ENCODE peak calls at places on chromosomes 13 and 19, in four cellular contexts. J, M, B and C are unnamed samples.

GRCh38 chr19:54248016-54248601 is 5.5 kb upstream of the LILRA6 start:
- DNase-seq in J (no peak), M (no peak), B (no peak), C (no peak)

GRCh38 chr13:49436890-49437289 is 7.0 kb downstream of the CAB39L start:
- DNase-seq in J (no peak), M (no peak), B (peak; percentile 38), C (no peak)

GRCh38 chr13:21670883-21671792 is at the start of gene FGF9:
- DNase-seq in J (peak; percentile 76), M (peak; percentile 83), B (peak; percentile 65), C (peak; percentile 89)

GRCh38 chr19:38733493-38734175 is 10.6 kb downstream of the CAPN12 start:
- DNase-seq in J (no peak), M (no peak), B (no peak), C (no peak)

GRCh38 chr13:80716610-80717081 is 375.7 kb upstream of the SPRY2 start:
- DNase-seq in J (no peak), M (no peak), B (no peak), C (no peak)

GRCh38 chr13:102721800-102722231 is 27.0 kb upstream of the METTL21C start:
- DNase-seq in J (no peak), M (no peak), B (no peak), C (no peak)

GRCh38 chr19:7751157-7751783 is 3.9 kb upstream of the CD209 start:
- DNase-seq in J (peak; percentile 47), M (no peak), B (peak; percentile 17), C (peak; percentile 13)

GRCh38 chr13:73835138-73835721 is 299.0 kb downstream of the KLF12 start:
- DNase-seq in J (no peak), M (no peak), B (peak; percentile 67), C (no peak)

GRCh38 chr13:95298971-95299627 is 2.2 kb downstream of the ABCC4 start:
- DNase-seq in J (no peak), M (no peak), B (peak; percentile 86), C (no peak)

GRCh38 chr19:57288373-57288772 is 8.1 kb downstream of the ZNF460 start:
- DNase-seq in J (no peak), M (no peak), B (no peak), C (no peak)

GRCh38 chr13:39451301-39451700 is 151.7 kb downstream of the LHFPL6 start:
- DNase-seq in J (no peak), M (no peak), B (no peak), C (no peak)

GRCh38 chr19:41426952-41427646 is at the start of gene B3GNT8:
- DNase-seq in J (no peak), M (peak; percentile 89), B (no peak), C (peak; percentile 47)

GRCh38 chr13:39451860-39452301 is 151.1 kb downstream of the LHFPL6 start:
- DNase-seq in J (no peak), M (no peak), B (no peak), C (no peak)

GRCh38 chr19:39335168-39335567 is 675 bp downstream of the GMFG start:
- DNase-seq in J (no peak), M (no peak), B (no peak), C (no peak)

GRCh38 chr19:40974633-40975037 is 16.4 kb upstream of the CYP2B6 start:
- DNase-seq in J (peak; percentile 46), M (peak; percentile 84), B (peak; percentile 74), C (peak; percentile 78)

GRCh38 chr19:37127999-37128820 is 44.3 kb downstream of the ZNF585A start:
- DNase-seq in J (no peak), M (no peak), B (no peak), C (no peak)

GRCh38 chr13:36820222-36820621 is 1.2 kb downstream of the RFXAP start:
- DNase-seq in J (no peak), M (no peak), B (no peak), C (no peak)

GRCh38 chr13:45300190-45300985 is 40.6 kb downstream of the TPT1 start:
- DNase-seq in J (no peak), M (no peak), B (no peak), C (no peak)

GRCh38 chr13:37919329-37919880 is 49.8 kb upstream of the TRPC4 start:
- DNase-seq in J (no peak), M (no peak), B (no peak), C (no peak)
- TF ChIP-seq CTCF in J (no peak), M (no peak), B (no peak), C (no peak)

DNA sequence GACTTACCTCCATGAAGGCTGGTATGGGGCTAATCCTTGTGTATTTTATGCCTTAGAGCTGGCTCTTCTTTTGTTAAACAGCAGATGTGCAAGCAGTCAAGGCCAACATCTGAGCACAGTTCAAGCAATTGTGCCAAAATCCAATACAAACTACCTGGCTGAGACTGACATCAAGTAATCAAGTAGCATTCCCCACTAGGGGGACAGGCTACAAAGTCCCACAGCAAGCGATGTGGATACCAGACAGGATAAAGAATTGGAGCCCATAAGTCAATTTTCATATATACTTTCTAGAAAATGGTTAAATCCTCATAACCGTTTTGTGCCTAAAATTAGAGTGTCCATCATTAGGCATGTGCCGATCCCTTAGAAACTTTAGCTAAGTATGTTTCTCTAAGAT is 675.8 kb downstream of the DIAPH3 start:
- DNase-seq in J (no peak), M (no peak), B (no peak), C (no peak)
- TF ChIP-seq CTCF in J (no peak), M (no peak), B (peak; percentile 21), C (no peak)

GRCh38 chr13:88183440-88183839 is 512.3 kb downstream of the SLITRK5 start:
- DNase-seq in J (no peak), M (no peak), B (no peak), C (no peak)
- TF ChIP-seq CTCF in J (no peak), M (no peak), B (no peak), C (no peak)

GRCh38 chr13:42214445-42214844 is 57.5 kb upstream of the AKAP11 start:
- DNase-seq in J (no peak), M (no peak), B (peak; percentile 63), C (no peak)

GRCh38 chr13:42216422-42216735 is 55.6 kb upstream of the AKAP11 start:
- DNase-seq in J (no peak), M (no peak), B (no peak), C (no peak)

GRCh38 chr13:42218576-42218975 is 53.4 kb upstream of the AKAP11 start:
- DNase-seq in J (no peak), M (no peak), B (no peak), C (no peak)

GRCh38 chr13:42219051-42219450 is 52.9 kb upstream of the AKAP11 start:
- DNase-seq in J (no peak), M (no peak), B (no peak), C (no peak)

DNA sequence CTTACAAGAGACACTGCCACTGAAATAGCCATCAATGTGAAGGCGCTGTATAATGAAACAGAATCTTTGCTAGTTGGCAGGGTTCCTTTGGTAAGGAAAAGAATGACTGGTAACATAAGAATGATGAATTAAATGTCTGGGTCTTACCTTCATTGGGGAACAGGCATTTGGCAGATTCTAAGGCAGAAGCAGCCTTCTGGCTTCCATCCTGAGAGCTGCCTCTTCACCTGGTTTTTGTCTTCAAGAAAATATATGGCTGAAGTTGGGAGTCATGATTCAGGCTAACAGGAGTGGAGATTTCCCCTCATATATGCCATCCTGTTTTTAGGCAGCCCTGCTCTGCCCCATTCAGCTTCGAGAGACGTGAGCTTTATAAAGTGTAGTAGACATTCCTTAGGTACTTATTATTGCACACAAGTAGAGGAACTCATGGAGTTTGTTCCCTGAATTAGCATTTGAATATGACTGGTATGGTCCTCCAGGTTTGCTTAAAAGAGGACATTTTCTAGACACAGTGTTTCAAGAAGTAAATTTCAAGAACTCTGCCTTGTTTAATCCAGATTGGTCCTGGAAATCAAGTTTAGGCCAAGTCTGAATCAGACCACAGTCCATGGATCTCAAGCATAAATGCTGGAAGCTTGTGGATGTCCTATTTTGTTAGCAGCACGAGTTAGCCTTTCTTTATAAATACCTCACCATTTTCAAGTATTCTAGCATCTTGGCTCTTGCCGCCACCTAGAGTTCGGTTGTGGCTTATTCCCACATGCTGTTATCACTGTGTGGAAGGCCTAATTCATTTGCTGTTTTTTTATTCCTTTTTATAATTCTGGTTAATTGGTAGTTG is 56.2 kb upstream of the AKAP11 start:
- DNase-seq in J (no peak), M (peak; percentile 42), B (peak; percentile 53), C (no peak)
- TF ChIP-seq CTCF in J (no peak), M (no peak), B (peak; percentile 77), C (peak; percentile 40)

GRCh38 chr13:75101348-75101747 is 380.6 kb downstream of the TBC1D4 start:
- DNase-seq in J (no peak), M (no peak), B (no peak), C (no peak)
- TF ChIP-seq CTCF in J (no peak), M (no peak), B (no peak), C (no peak)